ENCODE peak calls at places on chromosomes 7 and 10, in ten cellular contexts. G is aorta, F is A549, R is transverse colon, T is psoas muscle, I is fibroblast of lung, A is GM23338, N is tibial nerve, M is keratinocyte, K is kidney. V is an unnamed sample. For H3K4me1, the result is how much of the 10 kb centered on the place peaks cover.

GRCh38 chr10:110434477-110435096 is 63.1 kb upstream of the DUSP5 start:
- DNase-seq in G (no peak), F (no peak), R (peak), T (no peak), I (no peak), A (no peak), N (no peak), M (no peak), K (no peak), V (no peak)

GRCh38 chr10:114967071-114967470 is 29.1 kb downstream of the TRUB1 start:
- DNase-seq in G (no peak), F (no peak), R (no peak), T (no peak), I (peak), A (peak), N (no peak), M (no peak), K (no peak), V (no peak)

GRCh38 chr10:75187961-75188426 is 22.6 kb upstream of the VDAC2 start:
- DNase-seq in G (no peak), F (peak), R (peak), T (peak), I (peak), A (peak), N (no peak), M (no peak), K (no peak), V (peak)

GRCh38 chr7:18724311-18724710 is 228.8 kb downstream of the HDAC9 start:
- DNase-seq in G (no peak), F (no peak), R (no peak), T (no peak), I (no peak), A (no peak), N (no peak), M (no peak), K (no peak), V (no peak)

GRCh38 chr10:3072641-3073360 is 5.5 kb downstream of the PFKP start:
- DNase-seq in G (no peak), F (no peak), R (no peak), T (no peak), I (no peak), A (no peak), N (no peak), M (no peak), K (no peak), V (no peak)

GRCh38 chr10:7475046-7475860 is 64.4 kb upstream of the SFMBT2 start:
- DNase-seq in G (no peak), F (no peak), R (peak), T (peak), I (peak), A (peak), N (no peak), M (no peak), K (peak), V (peak)

GRCh38 chr10:6445671-6446278 is 134.3 kb downstream of the PRKCQ start:
- DNase-seq in G (peak), F (peak), R (peak), T (peak), I (peak), A (peak), N (peak), M (no peak), K (no peak), V (no peak)

GRCh38 chr10:30491204-30491603 is 57.2 kb downstream of the MAP3K8 start:
- DNase-seq in G (no peak), F (no peak), R (no peak), T (no peak), I (peak), A (no peak), N (peak), M (no peak), K (no peak), V (no peak)

GRCh38 chr7:106071999-106072714 is 40.0 kb downstream of the SYPL1 start:
- DNase-seq in G (no peak), F (no peak), R (peak), T (no peak), I (no peak), A (no peak), N (no peak), M (no peak), K (no peak), V (peak)

GRCh38 chr7:44885394-44886317 is at the start of gene PURB:
- DNase-seq in G (peak), F (peak), R (peak), T (peak), I (peak), A (peak), N (peak), M (peak), K (peak), V (peak)

GRCh38 chr10:118545381-118545780 is 50.1 kb downstream of the PRLHR start:
- DNase-seq in G (no peak), F (no peak), R (no peak), T (no peak), I (no peak), A (no peak), N (no peak), M (no peak), K (no peak), V (no peak)

GRCh38 chr10:87593702-87594101 is 66.0 kb upstream of the PAPSS2 start:
- DNase-seq in G (no peak), F (no peak), R (no peak), T (no peak), I (peak), A (no peak), N (no peak), M (no peak), K (no peak), V (no peak)

GRCh38 chr7:106542550-106543220 is 118.3 kb downstream of the CCDC71L start:
- DNase-seq in G (no peak), F (peak), R (peak), T (peak), I (peak), A (peak), N (peak), M (peak), K (no peak), V (peak)

GRCh38 chr7:141792526-141792925 is 2.5 kb downstream of the TAS2R5 start:
- DNase-seq in G (no peak), F (no peak), R (no peak), T (no peak), I (no peak), A (no peak), N (no peak), M (no peak), K (no peak), V (no peak)

GRCh38 chr7:17185690-17186070 is 112.8 kb upstream of the AHR start:
- DNase-seq in G (no peak), F (peak), R (no peak), T (no peak), I (peak), A (no peak), N (no peak), M (no peak), K (no peak), V (no peak)

GRCh38 chr10:28054211-28054888 is 55.5 kb upstream of the ODAD2 start:
- DNase-seq in G (no peak), F (no peak), R (no peak), T (no peak), I (peak), A (no peak), N (no peak), M (peak), K (no peak), V (no peak)

GRCh38 chr7:124700655-124701054 is 64.9 kb downstream of the GPR37 start:
- DNase-seq in G (no peak), F (no peak), R (no peak), T (no peak), I (no peak), A (no peak), N (no peak), M (peak), K (no peak), V (no peak)

GRCh38 chr7:115043605-115044004 is 121.7 kb downstream of the MDFIC start:
- DNase-seq in G (no peak), F (peak), R (no peak), T (no peak), I (peak), A (no peak), N (no peak), M (no peak), K (no peak), V (no peak)

GRCh38 chr7:137151056-137151731 is 192.3 kb downstream of the PTN start:
- DNase-seq in G (no peak), F (no peak), R (no peak), T (no peak), I (peak), A (no peak), N (no peak), M (no peak), K (no peak), V (no peak)

GRCh38 chr10:68261132-68261856 is 29.4 kb upstream of the ATOH7 start:
- DNase-seq in G (no peak), F (no peak), R (peak), T (no peak), I (no peak), A (no peak), N (no peak), M (no peak), K (no peak), V (peak)

GRCh38 chr7:17315974-17316373 is 17.5 kb downstream of the AHR start:
- DNase-seq in G (no peak), F (no peak), R (no peak), T (no peak), I (no peak), A (no peak), N (no peak), M (no peak), K (no peak), V (no peak)

GRCh38 chr7:73700070-73700423 is 16.6 kb downstream of the BUD23 start:
- DNase-seq in G (no peak), F (no peak), R (no peak), T (no peak), I (no peak), A (no peak), N (no peak), M (no peak), K (no peak), V (no peak)

GRCh38 chr7:118572604-118573003 is 348.1 kb downstream of the ANKRD7 start:
- DNase-seq in G (no peak), F (no peak), R (no peak), T (no peak), I (no peak), A (no peak), N (no peak), M (no peak), K (no peak), V (no peak)

GRCh38 chr7:79504607-79505389 is 51.3 kb upstream of the MAGI2 start:
- DNase-seq in G (no peak), F (peak), R (no peak), T (no peak), I (no peak), A (peak), N (no peak), M (no peak), K (no peak), V (no peak)

GRCh38 chr7:41237956-41238355 is 464.9 kb downstream of the INHBA start:
- DNase-seq in G (no peak), F (no peak), R (no peak), T (no peak), I (no peak), A (no peak), N (no peak), M (no peak), K (no peak), V (no peak)

GRCh38 chr7:104955276-104955675 is 58.7 kb upstream of the KMT2E start:
- DNase-seq in G (no peak), F (no peak), R (no peak), T (no peak), I (no peak), A (no peak), N (no peak), M (no peak), K (no peak), V (no peak)

GRCh38 chr7:10418985-10419384 is 554.7 kb upstream of the PHF14 start:
- DNase-seq in G (no peak), F (no peak), R (no peak), T (no peak), I (no peak), A (no peak), N (no peak), M (no peak), K (no peak), V (no peak)

GRCh38 chr7:67553378-67553777 is 556.7 kb downstream of the TYW1 start:
- DNase-seq in G (no peak), F (no peak), R (no peak), T (no peak), I (no peak), A (no peak), N (no peak), M (no peak), K (no peak), V (no peak)

GRCh38 chr7:70590126-70590854 is 541.7 kb upstream of the GALNT17 start:
- DNase-seq in G (no peak), F (no peak), R (no peak), T (no peak), I (no peak), A (no peak), N (no peak), M (no peak), K (no peak), V (no peak)

GRCh38 chr10:5911670-5912069 is 21.6 kb downstream of the FBH1 start:
- DNase-seq in G (no peak), F (no peak), R (no peak), T (no peak), I (no peak), A (no peak), N (no peak), M (no peak), K (no peak), V (no peak)

GRCh38 chr7:84271550-84271949 is 77.0 kb upstream of the SEMA3A start:
- DNase-seq in G (no peak), F (no peak), R (no peak), T (no peak), I (peak), A (no peak), N (no peak), M (no peak), K (no peak), V (no peak)

GRCh38 chr7:577278-577665 is 57.6 kb upstream of the PDGFA start:
- DNase-seq in G (no peak), F (no peak), R (no peak), T (no peak), I (no peak), A (no peak), N (no peak), M (no peak), K (peak), V (no peak)

GRCh38 chr10:95229724-95230627 is 35.9 kb downstream of the ACSM6 start:
- DNase-seq in G (no peak), F (peak), R (no peak), T (no peak), I (peak), A (peak), N (no peak), M (peak), K (no peak), V (no peak)

GRCh38 chr7:43502941-43503340 is 80.0 kb upstream of the STK17A start:
- DNase-seq in G (no peak), F (no peak), R (no peak), T (no peak), I (no peak), A (no peak), N (no peak), M (no peak), K (no peak), V (no peak)

GRCh38 chr7:43509906-43510305 is 73.0 kb upstream of the STK17A start:
- DNase-seq in G (no peak), F (no peak), R (no peak), T (no peak), I (no peak), A (no peak), N (no peak), M (no peak), K (no peak), V (no peak)

GRCh38 chr7:43508434-43508833 is 74.5 kb upstream of the STK17A start:
- DNase-seq in G (no peak), F (no peak), R (no peak), T (no peak), I (no peak), A (no peak), N (no peak), M (no peak), K (no peak), V (no peak)

GRCh38 chr7:43505412-43505811 is 77.5 kb upstream of the STK17A start:
- DNase-seq in G (no peak), F (no peak), R (no peak), T (no peak), I (no peak), A (no peak), N (no peak), M (no peak), K (no peak), V (no peak)

DNA sequence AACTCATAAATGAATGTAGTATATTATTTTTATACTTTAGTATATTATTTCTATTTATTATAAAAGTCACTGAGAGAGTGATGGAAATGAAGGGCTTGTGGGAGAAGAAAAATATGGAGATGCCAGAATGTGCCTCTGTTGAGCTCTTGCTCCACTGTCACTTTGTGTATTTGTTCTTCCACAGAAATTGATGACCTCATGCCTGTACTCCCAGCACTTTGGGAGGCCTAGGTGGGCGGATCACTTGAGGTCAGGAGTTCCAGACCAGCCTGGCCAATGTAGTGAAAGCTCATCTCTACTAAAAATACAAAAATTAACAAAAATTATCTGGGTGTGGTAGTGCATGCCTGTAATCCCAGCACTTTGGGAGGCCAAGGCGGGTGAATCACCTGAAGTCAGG is 76.4 kb upstream of the STK17A start:
- DNase-seq in G (no peak), F (no peak), R (no peak), T (no peak), I (no peak), A (no peak), N (no peak), M (no peak), K (no peak), V (no peak)
- H3K4me1 ChIP-seq in G (under half), F (under half), R (under half), T (under half), I (under half), A (under half), N (under half), M (under half), K (under half), V (under half)

DNA sequence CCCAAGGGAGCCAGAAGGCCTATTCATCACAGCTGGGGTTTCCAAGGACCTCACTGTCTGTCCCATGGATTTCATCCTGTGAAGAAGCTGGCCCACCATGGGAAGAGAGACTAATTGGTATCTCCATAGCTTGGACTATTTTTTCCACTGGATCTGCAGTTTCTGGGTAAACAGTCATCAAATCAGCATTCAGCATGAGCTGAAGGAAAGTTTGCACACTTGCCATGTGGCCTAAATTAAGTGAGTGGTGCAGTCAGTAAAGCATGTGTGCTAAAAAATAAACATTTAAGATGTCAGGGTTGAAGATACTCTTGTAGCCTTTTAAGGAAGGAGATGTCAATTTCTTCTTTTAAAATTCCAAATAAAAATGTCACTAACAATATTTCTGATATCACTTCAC is 381.1 kb upstream of the ZMIZ1 start:
- DNase-seq in G (no peak), F (no peak), R (no peak), T (no peak), I (peak), A (no peak), N (no peak), M (no peak), K (no peak), V (no peak)
- H3K4me1 ChIP-seq in G (under half), F (under half), R (under half), T (under half), I (under half), A (under half), N (under half), M (under half), K (under half), V (under half)

DNA sequence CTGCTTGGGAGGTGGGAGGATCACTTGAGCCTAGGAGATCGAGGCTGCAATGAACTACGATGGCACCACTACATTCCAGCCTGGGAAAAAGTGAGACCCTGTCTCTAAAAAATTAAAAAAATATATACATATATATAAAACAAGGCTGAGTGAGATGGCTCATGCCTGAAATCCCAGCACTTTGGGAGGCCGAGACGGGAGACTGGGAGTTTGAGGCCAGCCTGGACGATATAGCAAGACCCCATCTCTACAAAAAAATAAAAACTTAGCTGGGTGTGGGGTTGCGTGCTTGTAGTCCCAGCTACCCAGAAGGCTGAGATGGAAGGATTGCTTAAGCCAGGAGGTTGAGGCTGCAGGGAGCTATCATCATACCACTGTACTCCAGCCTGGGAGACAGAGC is 87.6 kb downstream of the CARD11 start:
- DNase-seq in G (no peak), F (no peak), R (no peak), T (no peak), I (no peak), A (no peak), N (no peak), M (no peak), K (no peak), V (no peak)
- H3K4me1 ChIP-seq in G (under half), F (under half), R (under half), T (under half), I (under half), A (under half), N (under half), M (under half), K (under half), V (under half)

DNA sequence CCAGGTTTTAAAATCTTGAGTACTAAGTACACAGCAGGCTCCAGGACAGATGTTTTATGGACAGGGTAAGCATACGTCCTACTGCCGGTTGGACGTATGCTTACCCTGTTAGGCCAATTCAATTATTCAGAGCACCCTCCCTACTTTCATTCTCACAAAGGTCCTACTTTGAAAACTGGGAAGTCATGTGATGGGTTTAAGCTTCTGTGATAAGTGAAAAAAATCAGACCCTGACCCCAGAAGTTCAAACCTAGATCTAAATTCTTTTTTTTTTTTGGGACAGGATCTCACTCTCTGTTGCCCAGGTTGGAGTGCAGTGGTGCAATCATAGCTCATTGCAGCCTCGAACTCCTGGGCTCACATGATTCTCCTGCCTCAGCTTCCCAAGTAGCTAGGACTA is 55.2 kb downstream of the HIPK2 start:
- DNase-seq in G (no peak), F (no peak), R (peak), T (no peak), I (no peak), A (no peak), N (no peak), M (no peak), K (no peak), V (no peak)
- H3K4me1 ChIP-seq in G (under half), F (half or more), R (under half), T (half or more), I (under half), A (under half), N (under half), M (under half), K (under half), V (half or more)

GRCh38 chr7:96598421-96598820 is 111.2 kb downstream of the SEM1 start:
- DNase-seq in G (no peak), F (no peak), R (no peak), T (no peak), I (no peak), A (no peak), N (no peak), M (no peak), K (no peak), V (no peak)
- H3K4me1 ChIP-seq in G (under half), F (under half), R (under half), T (under half), I (under half), A (under half), N (under half), M (under half), K (under half), V (under half)